ENCODE peak calls at places on chromosome 19, in ten cellular contexts. Y is HFF-Myc; K is HS-5; I is aorta; T is EL; O is astrocyte of the cerebellum; Q is adrenal gland; J is GM13977; W is stimulated activated CD4-positive, alpha-beta T cell treated with anti-CD3 and anti-CD28 coated beads, Interleukin-1b, Interleukin-23, amount 100 ng/mL, for 24 hours; B is NCI-H1105. U is an unnamed sample.

GRCh38 chr19:40217027-40217810 is 965 bp downstream of the TTC9B start:
- DNase-seq in Q (no peak), O (no peak), K (no peak), I (no peak), J (no peak), B (peak; percentile 85), T (no peak), Y (no peak), W (no peak), U (no peak)

GRCh38 chr19:40530091-40530901 is 46.4 kb upstream of the SHKBP1 start:
- DNase-seq in J (peak; percentile 67), Q (no peak), I (no peak), K (no peak), B (peak; percentile 34), W (no peak), T (no peak), Y (no peak), O (no peak), U (no peak)

GRCh38 chr19:2305424-2305823 is 2.5 kb downstream of the LINGO3 start:
- DNase-seq in K (no peak), I (no peak), T (no peak), O (no peak), Y (no peak), J (no peak), B (no peak), Q (no peak), W (no peak), U (no peak)

GRCh38 chr19:10538204-10538603 is 5.5 kb upstream of the ATG4D start:
- DNase-seq in J (peak; percentile 10), Y (no peak), B (no peak), I (no peak), W (no peak), T (no peak), O (no peak), Q (no peak), K (no peak), U (no peak)

GRCh38 chr19:33039108-33039599 is 25.5 kb downstream of the RHPN2 start:
- DNase-seq in Y (no peak), I (no peak), T (no peak), B (no peak), W (no peak), K (no peak), O (no peak), J (no peak), Q (no peak), U (no peak)

GRCh38 chr19:46495789-46496099 is at the start of gene PNMA8B:
- DNase-seq in Y (no peak), Q (peak; percentile 94), T (no peak), W (no peak), K (no peak), I (peak; percentile 89), B (peak; percentile 97), O (no peak), J (no peak), U (no peak)

GRCh38 chr19:20923077-20923871 is at the start of gene ZNF85:
- DNase-seq in J (peak; percentile 78), B (peak; percentile 90), O (peak; percentile 75), I (peak; percentile 94), Q (peak; percentile 98), W (peak; percentile 79), K (peak; percentile 57), T (peak; percentile 93), Y (peak; percentile 78), U (peak; percentile 79)

GRCh38 chr19:57280913-57281425 is 684 bp downstream of the ZNF460 start:
- DNase-seq in B (peak; percentile 48), Y (no peak), K (no peak), W (no peak), J (peak; percentile 14), Q (no peak), T (peak; percentile 20), I (no peak), O (no peak), U (no peak)

GRCh38 chr19:23183251-23183650 is 66.4 kb downstream of the ZNF730 start:
- DNase-seq in Y (no peak), T (no peak), K (no peak), B (no peak), I (no peak), Q (no peak), W (no peak), J (no peak), O (no peak), U (no peak)

GRCh38 chr19:12126707-12127106 is 13.4 kb downstream of the ZNF20 start:
- DNase-seq in Q (no peak), T (no peak), O (no peak), B (no peak), Y (no peak), J (no peak), K (no peak), I (no peak), W (no peak), U (no peak)

GRCh38 chr19:14002571-14003278 is 3.4 kb downstream of the RFX1 start:
- DNase-seq in J (peak; percentile 21), I (peak; percentile 61), B (no peak), Q (no peak), T (no peak), K (no peak), O (no peak), W (no peak), Y (no peak), U (no peak)

GRCh38 chr19:50602935-50603334 is 34.7 kb upstream of the LRRC4B start:
- DNase-seq in O (no peak), Q (no peak), J (no peak), B (no peak), K (no peak), W (no peak), Y (no peak), T (no peak), I (no peak), U (no peak)

GRCh38 chr19:46021531-46022041 is 1.3 kb downstream of the PGLYRP1 start:
- DNase-seq in K (no peak), T (no peak), W (no peak), B (no peak), Q (peak; percentile 38), I (no peak), J (no peak), O (no peak), Y (no peak), U (no peak)

GRCh38 chr19:52942371-52943133 is 19.3 kb upstream of the ZNF888 start:
- DNase-seq in T (peak; percentile 91), Q (peak; percentile 97), W (peak; percentile 88), Y (no peak), O (no peak), J (peak; percentile 94), K (peak; percentile 31), I (peak; percentile 98), B (peak; percentile 75), U (no peak)

GRCh38 chr19:11136400-11137101 is 19.0 kb downstream of the SPC24 start:
- DNase-seq in K (no peak), I (no peak), J (no peak), W (no peak), O (no peak), B (no peak), Y (no peak), T (no peak), Q (no peak), U (no peak)

GRCh38 chr19:33052352-33052972 is 12.2 kb downstream of the RHPN2 start:
- DNase-seq in I (no peak), W (no peak), Y (no peak), O (no peak), K (no peak), J (no peak), B (no peak), T (peak; percentile 38), Q (no peak), U (no peak)

GRCh38 chr19:48745208-48745995 is 1.3 kb downstream of the IZUMO1 start:
- DNase-seq in K (no peak), O (peak; percentile 23), T (peak; percentile 77), B (no peak), J (peak; percentile 79), W (peak; percentile 42), Y (no peak), Q (peak; percentile 86), I (no peak), U (peak; percentile 33)

GRCh38 chr19:42428676-42429075 is 1.5 kb upstream of the LIPE start:
- DNase-seq in J (no peak), B (no peak), K (no peak), W (no peak), I (no peak), Y (no peak), Q (no peak), O (no peak), T (no peak), U (no peak)

GRCh38 chr19:40954573-40954972 is 36.5 kb upstream of the CYP2B6 start:
- DNase-seq in I (no peak), K (no peak), J (no peak), Q (no peak), O (no peak), W (no peak), Y (no peak), T (no peak), B (no peak), U (no peak)

GRCh38 chr19:49643466-49643865 is 1.5 kb downstream of the SCAF1 start:
- DNase-seq in J (no peak), Y (no peak), B (no peak), O (no peak), I (no peak), Q (no peak), K (no peak), W (no peak), T (no peak), U (no peak)

GRCh38 chr19:35592226-35592625 is 6.3 kb downstream of the PMIS2 start:
- DNase-seq in K (no peak), I (no peak), W (no peak), B (peak; percentile 4), Y (no peak), T (peak; percentile 29), J (peak; percentile 72), Q (no peak), O (no peak), U (no peak)

GRCh38 chr19:18932216-18932841 is 8.7 kb downstream of the HOMER3 start:
- DNase-seq in Q (peak; percentile 89), T (peak; percentile 36), W (peak; percentile 82), O (no peak), Y (no peak), J (peak; percentile 94), K (no peak), I (peak; percentile 95), B (no peak), U (no peak)

GRCh38 chr19:35609881-35610353 is 2.6 kb upstream of the HAUS5 start:
- DNase-seq in Y (no peak), T (no peak), K (no peak), O (no peak), J (peak; percentile 56), I (no peak), B (no peak), W (no peak), Q (no peak), U (no peak)

GRCh38 chr19:39057615-39058014 is 25.3 kb upstream of the FBXO27 start:
- DNase-seq in T (no peak), K (no peak), Q (no peak), Y (no peak), O (no peak), W (no peak), B (no peak), J (no peak), I (no peak), U (no peak)

GRCh38 chr19:5136060-5136855 is 167.3 kb downstream of the KDM4B start:
- DNase-seq in B (no peak), K (no peak), Y (no peak), W (no peak), I (no peak), Q (no peak), O (no peak), J (no peak), T (no peak), U (no peak)

GRCh38 chr19:4456566-4456842 is 1.1 kb downstream of the UBXN6 start:
- DNase-seq in Q (peak; percentile 75), W (no peak), Y (no peak), I (no peak), K (no peak), J (no peak), O (no peak), B (no peak), T (peak; percentile 76), U (no peak)

GRCh38 chr19:5628470-5628869 is 5.6 kb downstream of the SAFB start:
- DNase-seq in W (no peak), B (no peak), Q (peak; percentile 49), I (no peak), K (no peak), O (no peak), J (no peak), T (no peak), Y (no peak), U (no peak)

GRCh38 chr19:18107235-18108083 is 9.9 kb downstream of the MAST3 start:
- DNase-seq in T (no peak), W (no peak), K (no peak), B (no peak), I (no peak), Q (no peak), O (no peak), J (no peak), Y (no peak), U (no peak)

U was measured in smooth muscle cell of the brain vasculature.